ENCODE peak calls at places on chromosomes 13 and 19, in ten cellular contexts. C is naive thymus-derived CD4-positive, alpha-beta T cell; R is psoas muscle; T is stomach; G is keratinocyte; I is A549; D is NT2/D1; P is uterus; E is RWPE2; A is esophagus squamous epithelium. O is an unnamed sample.

GRCh38 chr19:5131031-5131865 is 162.3 kb downstream of the KDM4B start:
- DNase-seq in C (no peak), G (no peak), D (no peak), E (no peak), I (no peak), A (no peak), R (no peak), T (no peak), P (no peak), O (no peak)

GRCh38 chr19:35751839-35752745 is 3.7 kb downstream of the LIN37 start:
- DNase-seq in C (no peak), T (no peak), E (peak; percentile 55), R (no peak), A (no peak), P (no peak), D (no peak), G (no peak), I (no peak), O (no peak)

GRCh38 chr13:33931397-33931987 is 113.5 kb downstream of the RFC3 start:
- DNase-seq in T (no peak), E (no peak), R (no peak), I (peak; percentile 1), P (no peak), A (no peak), G (no peak), D (peak; percentile 44), C (no peak), O (no peak)

GRCh38 chr19:47499371-47499770 is 15.4 kb upstream of the KPTN start:
- DNase-seq in D (no peak), T (no peak), A (no peak), C (no peak), I (no peak), G (no peak), P (no peak), E (no peak), R (peak; percentile 52), O (no peak)

GRCh38 chr19:55146648-55147218 is 2.3 kb downstream of the TNNT1 start:
- DNase-seq in D (peak; percentile 56), C (no peak), A (no peak), P (no peak), G (no peak), R (peak; percentile 56), E (no peak), I (peak; percentile 92), T (no peak), O (no peak)

GRCh38 chr13:31236211-31236786 is 36.5 kb downstream of the B3GLCT start:
- DNase-seq in A (no peak), E (no peak), G (no peak), C (peak; percentile 9), D (no peak), P (no peak), R (no peak), T (no peak), I (no peak), O (no peak)

GRCh38 chr19:47507924-47508553 is 6.8 kb downstream of the NAPA start:
- DNase-seq in I (no peak), T (no peak), D (no peak), C (no peak), A (no peak), R (no peak), P (no peak), G (no peak), E (no peak), O (no peak)

GRCh38 chr13:106348032-106348431 is 187.4 kb downstream of the EFNB2 start:
- DNase-seq in R (no peak), P (no peak), D (peak; percentile 66), A (no peak), I (no peak), C (no peak), G (peak; percentile 88), T (no peak), E (no peak), O (no peak)

GRCh38 chr13:46679369-46680180 is 117.4 kb downstream of the ESD start:
- DNase-seq in A (no peak), G (no peak), E (no peak), P (peak; percentile 37), R (no peak), I (no peak), T (no peak), C (peak; percentile 44), D (no peak), O (no peak)

GRCh38 chr13:20525144-20525600 is 485 bp downstream of the CRYL1 start:
- DNase-seq in G (no peak), E (no peak), D (no peak), R (peak; percentile 70), I (no peak), P (peak; percentile 23), A (no peak), C (peak; percentile 34), T (peak; percentile 41), O (no peak)

GRCh38 chr19:54390942-54391577 is 24.2 kb upstream of the TTYH1 start:
- DNase-seq in A (no peak), I (no peak), G (peak; percentile 4), R (no peak), E (no peak), C (peak; percentile 71), T (peak; percentile 39), P (peak; percentile 20), D (peak; percentile 63), O (no peak)

GRCh38 chr19:38003427-38004099 is 96.6 kb downstream of the SIPA1L3 start:
- DNase-seq in G (no peak), T (peak; percentile 77), A (no peak), C (no peak), I (no peak), E (peak; percentile 90), P (peak; percentile 55), R (peak; percentile 80), D (no peak), O (peak; percentile 90)
- H3K4me3 ChIP-seq in G (peak overlapping the region; percentile 17), T (peak overlapping the region; percentile 38), A (peak overlapping the region; percentile 43), C (no peak overlapping the region), I (no peak overlapping the region), E (no peak overlapping the region), P (peak overlapping the region; percentile 29), R (peak overlapping the region; percentile 55), D (peak overlapping the region; percentile 45), O (peak overlapping the region; percentile 46)

GRCh38 chr19:16366056-16366432 is 41.4 kb downstream of the KLF2 start:
- DNase-seq in G (no peak), D (no peak), R (peak; percentile 33), T (no peak), C (no peak), I (no peak), E (no peak), A (no peak), P (no peak), O (peak; percentile 45)
- H3K4me1 ChIP-seq in G (peaks cover 10% of the 10 kb centered on the region), D (peaks cover 20% of the 10 kb centered on the region), R (peaks cover 21% of the 10 kb centered on the region), T (peaks cover 81% of the 10 kb centered on the region), C (peaks cover 88% of the 10 kb centered on the region), I (no peaks in the 10 kb centered on the region), E (peaks cover 3% of the 10 kb centered on the region), A (peaks cover 7% of the 10 kb centered on the region), P (no peaks in the 10 kb centered on the region), O (peaks cover 34% of the 10 kb centered on the region)

GRCh38 chr19:52171321-52172169 is at the start of gene ZNF836:
- DNase-seq in T (peak; percentile 92), R (peak; percentile 94), I (peak; percentile 54), G (peak; percentile 23), P (peak; percentile 92), D (no peak), C (peak; percentile 95), E (peak; percentile 89), A (peak; percentile 32), O (peak; percentile 96)

GRCh38 chr19:52172347-52172746 is 926 bp upstream of the ZNF836 start:
- DNase-seq in T (no peak), E (no peak), C (no peak), D (no peak), R (no peak), I (no peak), A (no peak), G (no peak), P (no peak), O (no peak)

GRCh38 chr19:52170304-52170703 is 1.1 kb downstream of the ZNF836 start:
- DNase-seq in C (peak; percentile 7), G (no peak), I (no peak), P (no peak), E (no peak), T (no peak), D (no peak), A (no peak), R (no peak), O (no peak)

GRCh38 chr19:52176574-52176973 is 5.2 kb upstream of the ZNF836 start:
- DNase-seq in P (no peak), G (no peak), T (peak; percentile 53), C (no peak), I (no peak), R (no peak), D (no peak), E (no peak), A (no peak), O (no peak)

DNA sequence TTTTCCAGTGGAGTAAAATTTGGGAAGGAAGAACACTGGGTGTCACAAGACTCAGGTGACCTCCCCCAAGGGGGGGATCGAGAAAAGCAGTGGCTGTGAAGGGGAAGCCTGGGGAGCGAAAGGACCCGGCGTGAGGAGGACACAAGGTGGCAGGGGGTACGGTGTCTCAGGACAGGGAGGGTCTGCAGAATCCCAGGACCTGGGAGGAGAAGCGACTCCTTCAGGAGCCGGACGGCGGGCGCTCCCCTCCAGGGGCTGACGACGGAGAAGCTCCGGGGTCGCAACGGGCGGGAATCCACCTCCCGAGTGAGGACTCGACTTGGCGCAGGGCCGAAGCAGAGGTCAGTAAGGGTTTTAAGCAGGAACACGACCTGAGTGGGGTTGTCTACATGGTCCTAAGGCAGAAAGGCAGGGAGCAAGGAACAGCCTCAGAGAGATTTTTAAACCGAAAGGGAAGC is 529 bp downstream of the ZNF836 start:
- DNase-seq in D (no peak), P (peak; percentile 29), G (no peak), R (peak; percentile 64), T (no peak), E (no peak), C (no peak), A (no peak), I (no peak), O (peak; percentile 80)
- H3K4me3 ChIP-seq in D (peak overlapping the region; percentile 73), P (peak overlapping the region; percentile 78), G (peak overlapping the region; percentile 86), R (peak overlapping the region; percentile 89), T (peak overlapping the region; percentile 85), E (peak overlapping the region; percentile 75), C (peak overlapping the region; percentile 92), A (peak overlapping the region; percentile 95), I (peak overlapping the region; percentile 58), O (peak overlapping the region; percentile 98)

GRCh38 chr19:13850910-13851753 is 25.8 kb upstream of the NANOS3 start:
- DNase-seq in I (no peak), C (no peak), G (no peak), A (no peak), T (peak; percentile 83), E (peak; percentile 93), R (peak; percentile 95), P (peak; percentile 92), D (no peak), O (peak; percentile 97)

GRCh38 chr19:13847900-13848677 is 28.8 kb upstream of the NANOS3 start:
- DNase-seq in P (no peak), R (no peak), A (no peak), E (no peak), G (no peak), I (no peak), D (no peak), C (no peak), T (no peak), O (no peak)

GRCh38 chr19:13848811-13849241 is 28.1 kb upstream of the NANOS3 start:
- DNase-seq in T (no peak), D (no peak), C (no peak), E (no peak), P (no peak), R (no peak), G (no peak), A (no peak), I (no peak), O (no peak)

GRCh38 chr19:13849277-13849676 is 27.7 kb upstream of the NANOS3 start:
- DNase-seq in E (no peak), G (no peak), C (no peak), T (no peak), R (no peak), A (no peak), P (no peak), I (no peak), D (no peak), O (peak; percentile 75)

GRCh38 chr19:13849991-13850909 is 26.7 kb upstream of the NANOS3 start:
- DNase-seq in D (peak; percentile 80), T (peak; percentile 88), I (no peak), E (no peak), G (no peak), A (no peak), R (peak; percentile 93), C (no peak), P (peak; percentile 92), O (peak; percentile 94)
- H3K4me1 ChIP-seq in D (peaks cover 19% of the 10 kb centered on the region), T (peaks cover 82% of the 10 kb centered on the region), I (peaks cover 77% of the 10 kb centered on the region), E (peaks cover 47% of the 10 kb centered on the region), G (peaks cover 48% of the 10 kb centered on the region), A (peaks cover 48% of the 10 kb centered on the region), R (peaks cover 49% of the 10 kb centered on the region), C (peaks cover 33% of the 10 kb centered on the region), P (peaks cover 14% of the 10 kb centered on the region), O (peaks cover 23% of the 10 kb centered on the region)